ENCODE peak calls at places on chromosome 18, in six cellular contexts. R is stimulated activated CD4-positive, alpha-beta T cell treated with anti-CD3 and anti-CD28 coated beads, Interleukin-4, amount 100 ng/mL, for 48 hours; W is lung microvascular endothelial cell; P is effector CD4-positive, alpha-beta T cell; J is EL; N is nephron progenitor cell. M is an unnamed sample.

GRCh38 chr18:59870623-59871130 is 29.1 kb upstream of the PMAIP1 start:
- DNase-seq in W (no peak), N (no peak), P (no peak), R (no peak), J (peak; percentile 55), M (no peak)

GRCh38 chr18:31680836-31681568 is 3.4 kb downstream of the B4GALT6 start:
- DNase-seq in W (peak; percentile 57), P (no peak), N (no peak), R (no peak), J (no peak), M (peak; percentile 20)

GRCh38 chr18:59813942-59814341 is 85.9 kb upstream of the PMAIP1 start:
- DNase-seq in N (no peak), P (no peak), W (no peak), J (peak; percentile 27), R (no peak), M (no peak)

GRCh38 chr18:49685231-49685942 is 123.5 kb downstream of the LIPG start:
- DNase-seq in W (peak; percentile 97), J (no peak), P (no peak), N (no peak), R (no peak), M (peak; percentile 96)

GRCh38 chr18:58044370-58045264 is 591 bp downstream of the NEDD4L start:
- DNase-seq in J (peak; percentile 64), R (peak; percentile 20), W (peak; percentile 6), N (peak; percentile 65), P (peak; percentile 20), M (peak; percentile 40)

GRCh38 chr18:25587545-25587944 is 235.6 kb upstream of the ZNF521 start:
- DNase-seq in J (no peak), P (no peak), N (no peak), W (no peak), R (no peak), M (no peak)

GRCh38 chr18:58953627-58954026 is 89.0 kb downstream of the ZNF532 start:
- DNase-seq in R (no peak), N (no peak), J (no peak), P (no peak), W (peak; percentile 47), M (peak; percentile 69)

GRCh38 chr18:48782381-48782841 is 168.4 kb downstream of the SMAD7 start:
- DNase-seq in R (no peak), J (peak; percentile 27), N (no peak), W (no peak), P (no peak), M (peak; percentile 9)

GRCh38 chr18:25177631-25178030 is 174.3 kb downstream of the ZNF521 start:
- DNase-seq in J (no peak), W (no peak), N (no peak), R (no peak), P (no peak), M (no peak)

GRCh38 chr18:6741290-6741689 is 11.8 kb downstream of the ARHGAP28 start:
- DNase-seq in J (peak; percentile 96), P (no peak), N (no peak), W (peak; percentile 33), R (no peak), M (peak; percentile 97)

GRCh38 chr18:30245756-30246515 is 796.6 kb downstream of the DSC3 start:
- DNase-seq in P (no peak), J (peak; percentile 0), R (no peak), N (no peak), W (no peak), M (no peak)

GRCh38 chr18:8800041-8800441 is 94.7 kb downstream of the MTCL1 start:
- DNase-seq in J (peak; percentile 83), W (no peak), P (no peak), R (no peak), N (no peak), M (no peak)

GRCh38 chr18:49617846-49618245 is 56.0 kb downstream of the LIPG start:
- DNase-seq in J (no peak), R (no peak), N (no peak), W (peak; percentile 22), P (no peak), M (no peak)

GRCh38 chr18:7789853-7790552 is 222.9 kb downstream of the PTPRM start:
- DNase-seq in W (peak; percentile 64), J (peak; percentile 49), N (peak; percentile 20), R (no peak), P (no peak), M (peak; percentile 59)

GRCh38 chr18:78721281-78721949 is 258.2 kb upstream of the SALL3 start:
- DNase-seq in J (no peak), N (no peak), W (no peak), R (no peak), P (no peak), M (no peak)

GRCh38 chr18:76721207-76721996 is 101.0 kb upstream of the ZNF236 start:
- DNase-seq in N (no peak), R (no peak), J (no peak), W (no peak), P (peak; percentile 14), M (no peak)

GRCh38 chr18:76553715-76554603 is 58.9 kb upstream of the ZNF516 start:
- DNase-seq in J (no peak), P (no peak), N (no peak), W (no peak), R (no peak), M (no peak)

GRCh38 chr18:42287047-42287446 is 332.0 kb downstream of the PIK3C3 start:
- DNase-seq in R (no peak), W (no peak), J (no peak), P (no peak), N (no peak), M (no peak)

GRCh38 chr18:29184654-29185053 is 1007.7 kb upstream of the CDH2 start:
- DNase-seq in P (no peak), N (no peak), R (no peak), J (peak; percentile 30), W (no peak), M (no peak)

GRCh38 chr18:79914614-79915160 is 36.8 kb downstream of the SLC66A2 start:
- DNase-seq in R (no peak), P (no peak), J (no peak), N (no peak), W (no peak), M (no peak)

GRCh38 chr18:45802814-45803492 is 22.5 kb upstream of the SIGLEC15 start:
- DNase-seq in W (peak; percentile 98), J (peak; percentile 94), P (no peak), R (no peak), N (no peak), M (peak; percentile 94)

GRCh38 chr18:79608535-79608934 is 71.1 kb upstream of the CTDP1 start:
- DNase-seq in N (no peak), R (no peak), P (no peak), J (no peak), W (no peak), M (no peak)

GRCh38 chr18:49572935-49573334 is 11.1 kb downstream of the LIPG start:
- DNase-seq in P (no peak), R (no peak), W (no peak), N (peak; percentile 17), J (no peak), M (no peak)

GRCh38 chr18:38611036-38611964 is 1045.7 kb upstream of the CELF4 start:
- DNase-seq in N (no peak), R (no peak), J (no peak), P (no peak), W (no peak), M (no peak)

GRCh38 chr18:56888978-56889377 is 237.8 kb downstream of the WDR7 start:
- DNase-seq in J (peak; percentile 20), W (no peak), N (no peak), R (no peak), P (no peak), M (no peak)

GRCh38 chr18:31487251-31488015 is 10.5 kb upstream of the DSG2 start:
- DNase-seq in R (no peak), J (no peak), W (peak; percentile 39), P (no peak), N (no peak), M (no peak)

GRCh38 chr18:54671291-54671881 is 80.3 kb downstream of the DYNAP start:
- DNase-seq in N (no peak), R (no peak), J (peak; percentile 26), W (peak; percentile 48), P (no peak), M (peak; percentile 46)

GRCh38 chr18:59665057-59666007 is 31.9 kb downstream of the CCBE1 start:
- DNase-seq in R (no peak), N (no peak), P (no peak), J (peak; percentile 41), W (peak; percentile 61), M (no peak)

GRCh38 chr18:2641638-2642037 is 13.9 kb upstream of the SMCHD1 start:
- DNase-seq in P (no peak), N (no peak), W (peak; percentile 54), R (no peak), J (peak; percentile 41), M (no peak)

GRCh38 chr18:10274327-10274726 is 180.1 kb upstream of the APCDD1 start:
- DNase-seq in J (peak; percentile 73), P (no peak), W (no peak), N (no peak), R (no peak), M (no peak)